ENCODE peak calls at places on chromosomes 2 and 18, in seven cellular contexts. One of them, this sample, is unnamed.
A peak's percentile ranks its signal among the peaks of the same experiment; 100 is the strongest.

GRCh38 chr2:203797363-203798111 is 70.0 kb upstream of the CTLA4 start:
- DNase-seq in B cell: no peak
- DNase-seq in DND-41: no peak
- DNase-seq in K562: no peak
- DNase-seq in tibial artery: no peak
- DNase-seq in stomach: no peak
- DNase-seq in activated B cell treated with CpG ODN at 0.5 μM for 24 hours: no peak
- DNase-seq in this sample: no peak

GRCh38 chr2:130347220-130347925 is 4.7 kb downstream of the IMP4 start:
- DNase-seq in B cell: no peak
- DNase-seq in DND-41: no peak
- DNase-seq in K562: no peak
- DNase-seq in tibial artery: no peak
- DNase-seq in stomach: no peak
- DNase-seq in activated B cell treated with CpG ODN at 0.5 μM for 24 hours: no peak
- DNase-seq in this sample: no peak

GRCh38 chr2:70966681-70967080 is 11.7 kb upstream of the ANKRD53 start:
- DNase-seq in B cell: no peak
- DNase-seq in DND-41: no peak
- DNase-seq in K562: no peak
- DNase-seq in tibial artery: no peak
- DNase-seq in stomach: no peak
- DNase-seq in activated B cell treated with CpG ODN at 0.5 μM for 24 hours: no peak
- DNase-seq in this sample: no peak

GRCh38 chr18:11850821-11851155 is 425 bp upstream of the CHMP1B start:
- DNase-seq in B cell: no peak
- DNase-seq in DND-41: no peak
- DNase-seq in K562: no peak
- DNase-seq in tibial artery: no peak
- DNase-seq in stomach: no peak
- DNase-seq in activated B cell treated with CpG ODN at 0.5 μM for 24 hours: no peak
- DNase-seq in this sample: no peak

GRCh38 chr2:232928564-232929302 is 58.7 kb downstream of the SNORC start:
- DNase-seq in B cell: peak; percentile 31
- DNase-seq in DND-41: no peak
- DNase-seq in K562: no peak
- DNase-seq in tibial artery: no peak
- DNase-seq in stomach: no peak
- DNase-seq in activated B cell treated with CpG ODN at 0.5 μM for 24 hours: no peak
- DNase-seq in this sample: no peak

GRCh38 chr18:73270919-73271318 is 403.1 kb upstream of the NETO1 start:
- DNase-seq in B cell: no peak
- DNase-seq in DND-41: no peak
- DNase-seq in K562: no peak
- DNase-seq in tibial artery: no peak
- DNase-seq in stomach: no peak
- DNase-seq in activated B cell treated with CpG ODN at 0.5 μM for 24 hours: no peak
- DNase-seq in this sample: no peak

GRCh38 chr2:128545085-128545484 is 226.4 kb upstream of the HS6ST1 start:
- DNase-seq in B cell: no peak
- DNase-seq in DND-41: no peak
- DNase-seq in K562: no peak
- DNase-seq in tibial artery: no peak
- DNase-seq in stomach: peak; percentile 22
- DNase-seq in activated B cell treated with CpG ODN at 0.5 μM for 24 hours: no peak
- DNase-seq in this sample: no peak

GRCh38 chr2:94979406-94980375 is 45.8 kb upstream of the MAL start:
- DNase-seq in B cell: no peak
- DNase-seq in DND-41: no peak
- DNase-seq in K562: no peak
- DNase-seq in tibial artery: no peak
- DNase-seq in stomach: no peak
- DNase-seq in activated B cell treated with CpG ODN at 0.5 μM for 24 hours: no peak
- DNase-seq in this sample: no peak

GRCh38 chr2:8581048-8581561 is 100.8 kb upstream of the ID2 start:
- DNase-seq in B cell: no peak
- DNase-seq in DND-41: no peak
- DNase-seq in K562: no peak
- DNase-seq in tibial artery: no peak
- DNase-seq in stomach: peak; percentile 26
- DNase-seq in activated B cell treated with CpG ODN at 0.5 μM for 24 hours: no peak
- DNase-seq in this sample: no peak

GRCh38 chr2:176297067-176297466 is 27.8 kb downstream of the MTX2 start:
- DNase-seq in B cell: no peak
- DNase-seq in DND-41: no peak
- DNase-seq in K562: peak; percentile 13
- DNase-seq in tibial artery: no peak
- DNase-seq in stomach: no peak
- DNase-seq in activated B cell treated with CpG ODN at 0.5 μM for 24 hours: no peak
- DNase-seq in this sample: no peak

GRCh38 chr2:212940816-212941215 is 210.6 kb downstream of the IKZF2 start:
- DNase-seq in B cell: no peak
- DNase-seq in DND-41: no peak
- DNase-seq in K562: no peak
- DNase-seq in tibial artery: no peak
- DNase-seq in stomach: peak; percentile 70
- DNase-seq in activated B cell treated with CpG ODN at 0.5 μM for 24 hours: no peak
- DNase-seq in this sample: no peak

GRCh38 chr2:25380586-25381360 is 39.0 kb upstream of the DNMT3A start:
- DNase-seq in B cell: no peak
- DNase-seq in DND-41: no peak
- DNase-seq in K562: no peak
- DNase-seq in tibial artery: no peak
- DNase-seq in stomach: peak; percentile 24
- DNase-seq in activated B cell treated with CpG ODN at 0.5 μM for 24 hours: peak; percentile 13
- DNase-seq in this sample: no peak

GRCh38 chr2:45649457-45649854 is 2.0 kb upstream of the PRKCE start:
- DNase-seq in B cell: no peak
- DNase-seq in DND-41: no peak
- DNase-seq in K562: no peak
- DNase-seq in tibial artery: no peak
- DNase-seq in stomach: no peak
- DNase-seq in activated B cell treated with CpG ODN at 0.5 μM for 24 hours: no peak
- DNase-seq in this sample: no peak

GRCh38 chr2:39435974-39436591 is 1.0 kb downstream of the MAP4K3 start:
- DNase-seq in B cell: no peak
- DNase-seq in DND-41: no peak
- DNase-seq in K562: no peak
- DNase-seq in tibial artery: peak; percentile 26
- DNase-seq in stomach: no peak
- DNase-seq in activated B cell treated with CpG ODN at 0.5 μM for 24 hours: no peak
- DNase-seq in this sample: no peak

GRCh38 chr2:85273732-85274731 is 53.8 kb downstream of the TGOLN2 start:
- DNase-seq in B cell: no peak
- DNase-seq in DND-41: no peak
- DNase-seq in K562: peak; percentile 23
- DNase-seq in tibial artery: no peak
- DNase-seq in stomach: no peak
- DNase-seq in activated B cell treated with CpG ODN at 0.5 μM for 24 hours: no peak
- DNase-seq in this sample: no peak

GRCh38 chr2:235984552-235984951 is 183.6 kb downstream of the GBX2 start:
- DNase-seq in B cell: no peak
- DNase-seq in DND-41: no peak
- DNase-seq in K562: no peak
- DNase-seq in tibial artery: no peak
- DNase-seq in stomach: no peak
- DNase-seq in activated B cell treated with CpG ODN at 0.5 μM for 24 hours: no peak
- DNase-seq in this sample: no peak

GRCh38 chr2:235978022-235978421 is 190.2 kb downstream of the GBX2 start:
- DNase-seq in B cell: no peak
- DNase-seq in DND-41: no peak
- DNase-seq in K562: no peak
- DNase-seq in tibial artery: no peak
- DNase-seq in stomach: no peak
- DNase-seq in activated B cell treated with CpG ODN at 0.5 μM for 24 hours: no peak
- DNase-seq in this sample: no peak

GRCh38 chr2:235983016-235983415 is 185.2 kb downstream of the GBX2 start:
- DNase-seq in B cell: no peak
- DNase-seq in DND-41: no peak
- DNase-seq in K562: no peak
- DNase-seq in tibial artery: no peak
- DNase-seq in stomach: no peak
- DNase-seq in activated B cell treated with CpG ODN at 0.5 μM for 24 hours: no peak
- DNase-seq in this sample: no peak

GRCh38 chr2:235979753-235980459 is 188.3 kb downstream of the GBX2 start:
- DNase-seq in B cell: no peak
- DNase-seq in DND-41: no peak
- DNase-seq in K562: no peak
- DNase-seq in tibial artery: no peak
- DNase-seq in stomach: no peak
- DNase-seq in activated B cell treated with CpG ODN at 0.5 μM for 24 hours: no peak
- DNase-seq in this sample: no peak

DNA sequence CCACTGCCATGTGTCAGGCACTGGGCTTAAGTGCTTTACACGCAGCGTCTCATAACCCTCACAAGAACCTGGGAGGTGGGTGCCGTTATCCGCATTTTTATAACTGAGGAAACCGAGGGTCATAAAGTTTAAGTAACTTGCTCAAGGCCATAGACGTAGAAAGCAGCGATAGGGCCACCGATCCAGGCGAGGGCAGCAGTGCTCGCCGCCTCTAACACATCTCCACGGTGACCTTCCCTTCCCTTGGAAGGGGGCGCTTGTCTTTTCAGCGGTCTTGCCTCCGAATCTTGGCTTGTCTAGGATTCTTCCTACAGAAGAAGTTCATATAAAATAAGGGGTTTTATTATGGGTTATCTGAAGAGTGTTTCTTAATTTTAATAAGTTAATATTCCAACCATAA is 186.6 kb downstream of the GBX2 start:
- DNase-seq in B cell: no peak
- DNase-seq in DND-41: no peak
- DNase-seq in K562: no peak
- DNase-seq in tibial artery: no peak
- DNase-seq in stomach: no peak
- DNase-seq in activated B cell treated with CpG ODN at 0.5 μM for 24 hours: no peak
- DNase-seq in this sample: no peak
- TF ChIP-seq CTCF in B cell: no peak
- TF ChIP-seq CTCF in DND-41: no peak
- TF ChIP-seq CTCF in K562: no peak
- TF ChIP-seq CTCF in tibial artery: no peak
- TF ChIP-seq CTCF in stomach: no peak
- TF ChIP-seq CTCF in activated B cell treated with CpG ODN at 0.5 μM for 24 hours: no peak
- TF ChIP-seq CTCF in this sample: no peak

DNA sequence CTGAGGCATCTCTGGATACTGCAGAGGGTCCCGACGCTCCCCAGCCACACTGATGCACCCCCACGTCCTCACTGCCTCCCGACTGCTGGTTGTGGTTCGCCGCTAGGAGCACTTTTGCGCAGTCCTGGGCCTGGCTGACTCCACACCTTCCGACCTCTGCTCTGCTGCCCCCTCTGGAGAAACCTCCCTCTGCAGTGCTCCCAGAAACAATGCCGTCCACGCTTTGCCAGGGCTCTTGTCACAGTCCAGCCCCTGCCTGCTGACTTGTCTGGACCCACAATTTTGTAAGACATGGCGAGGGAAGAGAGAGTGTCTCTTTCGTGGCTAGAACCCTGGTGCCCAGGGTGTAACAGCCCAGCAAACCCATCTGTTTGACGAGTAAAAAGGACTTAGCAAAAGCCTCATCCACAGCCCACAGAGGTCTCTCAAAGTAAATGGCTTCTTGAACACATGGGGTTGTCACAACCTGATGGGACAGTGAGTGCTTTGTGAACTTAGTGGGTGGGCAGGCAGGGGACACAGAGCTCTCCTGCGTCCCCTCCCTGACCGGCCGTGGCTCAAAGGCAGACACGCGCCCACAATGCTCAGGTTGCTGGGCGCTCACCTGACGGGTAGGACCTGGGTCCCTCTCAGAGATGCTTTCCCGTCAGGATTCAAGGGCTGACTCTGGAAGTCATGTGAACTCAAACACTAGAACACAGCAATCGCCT is 4.0 kb downstream of the COPS9 start:
- DNase-seq in B cell: no peak
- DNase-seq in DND-41: peak; percentile 5
- DNase-seq in K562: no peak
- DNase-seq in tibial artery: peak; percentile 2
- DNase-seq in stomach: no peak
- DNase-seq in activated B cell treated with CpG ODN at 0.5 μM for 24 hours: no peak
- DNase-seq in this sample: peak; percentile 6
- TF ChIP-seq CTCF in B cell: no peak
- TF ChIP-seq CTCF in DND-41: peak; percentile 47
- TF ChIP-seq CTCF in K562: peak; percentile 12
- TF ChIP-seq CTCF in tibial artery: no peak
- TF ChIP-seq CTCF in stomach: no peak
- TF ChIP-seq CTCF in activated B cell treated with CpG ODN at 0.5 μM for 24 hours: no peak
- TF ChIP-seq CTCF in this sample: no peak

GRCh38 chr2:170461875-170462274 is 253.3 kb upstream of the SP5 start:
- DNase-seq in B cell: no peak
- DNase-seq in DND-41: no peak
- DNase-seq in K562: no peak
- DNase-seq in tibial artery: no peak
- DNase-seq in stomach: no peak
- DNase-seq in activated B cell treated with CpG ODN at 0.5 μM for 24 hours: no peak
- DNase-seq in this sample: no peak
- TF ChIP-seq CTCF in B cell: no peak
- TF ChIP-seq CTCF in DND-41: no peak
- TF ChIP-seq CTCF in K562: peak; percentile 38
- TF ChIP-seq CTCF in tibial artery: no peak
- TF ChIP-seq CTCF in stomach: no peak
- TF ChIP-seq CTCF in activated B cell treated with CpG ODN at 0.5 μM for 24 hours: no peak
- TF ChIP-seq CTCF in this sample: no peak

GRCh38 chr2:227761734-227762476 is 16.2 kb downstream of the SCYGR8 start:
- DNase-seq in B cell: no peak
- DNase-seq in DND-41: no peak
- DNase-seq in K562: no peak
- DNase-seq in tibial artery: no peak
- DNase-seq in stomach: no peak
- DNase-seq in activated B cell treated with CpG ODN at 0.5 μM for 24 hours: no peak
- DNase-seq in this sample: no peak

GRCh38 chr2:227767830-227768229 is 22.1 kb downstream of the SCYGR8 start:
- DNase-seq in B cell: no peak
- DNase-seq in DND-41: no peak
- DNase-seq in K562: no peak
- DNase-seq in tibial artery: no peak
- DNase-seq in stomach: no peak
- DNase-seq in activated B cell treated with CpG ODN at 0.5 μM for 24 hours: no peak
- DNase-seq in this sample: no peak

GRCh38 chr2:227765788-227766187 is 20.1 kb downstream of the SCYGR8 start:
- DNase-seq in B cell: no peak
- DNase-seq in DND-41: no peak
- DNase-seq in K562: no peak
- DNase-seq in tibial artery: no peak
- DNase-seq in stomach: no peak
- DNase-seq in activated B cell treated with CpG ODN at 0.5 μM for 24 hours: no peak
- DNase-seq in this sample: no peak

GRCh38 chr2:227772197-227772661 is 26.5 kb downstream of the SCYGR8 start:
- DNase-seq in B cell: no peak
- DNase-seq in DND-41: no peak
- DNase-seq in K562: no peak
- DNase-seq in tibial artery: no peak
- DNase-seq in stomach: no peak
- DNase-seq in activated B cell treated with CpG ODN at 0.5 μM for 24 hours: no peak
- DNase-seq in this sample: no peak

DNA sequence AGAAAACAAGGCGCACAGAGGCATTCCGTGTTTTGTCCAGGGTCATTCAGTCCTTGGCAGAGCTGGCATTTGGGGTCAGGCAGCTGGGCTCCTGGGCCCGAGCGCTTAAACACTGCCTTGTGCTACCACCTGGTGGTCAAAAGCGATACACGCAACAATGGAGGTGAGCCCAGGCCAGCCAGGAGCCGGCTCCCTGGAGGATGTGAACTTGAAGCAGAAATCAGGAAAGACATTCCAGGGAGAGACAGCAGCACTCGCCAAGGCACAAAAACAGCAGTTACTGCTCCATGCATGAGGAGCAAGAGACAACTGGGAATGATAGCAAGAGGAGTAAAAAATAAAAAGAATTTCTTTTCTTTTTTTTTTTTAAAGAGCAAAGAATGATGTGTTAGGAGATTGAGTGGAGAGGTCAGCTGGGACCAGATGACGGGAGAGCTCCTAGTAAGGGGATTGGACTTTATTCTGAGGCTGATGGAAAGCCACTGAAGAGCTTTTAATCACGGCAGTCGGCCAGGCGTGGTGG is 20.7 kb downstream of the SCYGR8 start:
- DNase-seq in B cell: peak; percentile 80
- DNase-seq in DND-41: peak; percentile 55
- DNase-seq in K562: peak; percentile 64
- DNase-seq in tibial artery: peak; percentile 79
- DNase-seq in stomach: peak; percentile 85
- DNase-seq in activated B cell treated with CpG ODN at 0.5 μM for 24 hours: peak; percentile 40
- DNase-seq in this sample: peak; percentile 21
- TF ChIP-seq CTCF in B cell: peak; percentile 86
- TF ChIP-seq CTCF in DND-41: peak; percentile 85
- TF ChIP-seq CTCF in K562: peak; percentile 66
- TF ChIP-seq CTCF in tibial artery: peak; percentile 94
- TF ChIP-seq CTCF in stomach: peak; percentile 88
- TF ChIP-seq CTCF in activated B cell treated with CpG ODN at 0.5 μM for 24 hours: peak; percentile 68
- TF ChIP-seq CTCF in this sample: peak; percentile 44